ENCODE peak calls at places on chromosomes 4 and X, in six cellular contexts. Q is BJ; Y is EH; P is activated CD4-positive, alpha-beta T cell treated with anti-CD3 and anti-CD28 coated beads, Interleukin-2, amount 10 ng/mL, durations not matched to agents 7 days and 5 days; A is CD4-positive, CD25-positive, alpha-beta regulatory T cell; B is spleen. J is an unnamed sample.

GRCh38 chr4:185036842-185037241 is 18.6 kb downstream of the HELT start:
- DNase-seq in P (no peak), B (no peak), Q (no peak), A (no peak), Y (no peak), J (no peak)

GRCh38 chr4:94525993-94526740 is 74.4 kb downstream of the PDLIM5 start:
- DNase-seq in Q (peak), B (no peak), P (no peak), A (no peak), Y (peak), J (no peak)

GRCh38 chrX:109862386-109862910 is 129.4 kb upstream of the ACSL4 start:
- DNase-seq in B (no peak), Y (peak), P (no peak), A (no peak), Q (no peak), J (no peak)

GRCh38 chr4:34464196-34464595 is 1780.1 kb downstream of the ARAP2 start:
- DNase-seq in Q (no peak), A (no peak), Y (no peak), B (no peak), P (no peak), J (no peak)

GRCh38 chr4:45944000-45944399 is 179.9 kb downstream of the GABRG1 start:
- DNase-seq in A (no peak), Q (no peak), P (no peak), Y (no peak), B (no peak), J (no peak)

GRCh38 chr4:3414421-3415279 is 27.1 kb upstream of the HGFAC start:
- DNase-seq in A (no peak), B (peak), Y (no peak), P (no peak), Q (no peak), J (peak)

GRCh38 chrX:119095936-119096335 is 23.1 kb downstream of the CT47C1 start:
- DNase-seq in B (no peak), Y (no peak), A (no peak), Q (no peak), P (no peak), J (no peak)

GRCh38 chr4:102815981-102816380 is 11.4 kb downstream of the UBE2D3 start:
- DNase-seq in P (no peak), Q (peak), B (no peak), A (no peak), Y (peak), J (peak)

GRCh38 chrX:126376465-126376864 is 176.1 kb downstream of the DCAF12L1 start:
- DNase-seq in P (no peak), Y (no peak), A (no peak), Q (no peak), B (no peak), J (peak)

GRCh38 chr4:23789765-23790164 is 100.1 kb downstream of the PPARGC1A start:
- DNase-seq in A (no peak), Q (peak), B (no peak), Y (peak), P (no peak), J (peak)

GRCh38 chrX:123422875-123423274 is 238.8 kb downstream of the GRIA3 start:
- DNase-seq in A (no peak), Q (no peak), Y (peak), P (no peak), B (no peak), J (peak)

GRCh38 chrX:71621644-71622346 is 3.5 kb upstream of the CXCR3 start:
- DNase-seq in Y (peak), P (no peak), Q (no peak), B (no peak), A (no peak), J (no peak)

GRCh38 chr4:56619160-56619559 is 61.9 kb downstream of the HOPX start:
- DNase-seq in Y (no peak), Q (no peak), B (no peak), P (no peak), A (no peak), J (no peak)

GRCh38 chr4:3270141-3270611 is 21.2 kb downstream of the MSANTD1 start:
- DNase-seq in B (no peak), Y (no peak), Q (no peak), P (no peak), A (no peak), J (no peak)

GRCh38 chrX:122771933-122772332 is 412.1 kb upstream of the GRIA3 start:
- DNase-seq in P (no peak), A (no peak), Q (no peak), B (no peak), Y (no peak), J (no peak)

GRCh38 chr4:92994727-92995126 is 691.0 kb downstream of the GRID2 start:
- DNase-seq in P (no peak), A (no peak), B (no peak), Q (no peak), Y (no peak), J (no peak)

GRCh38 chr4:6199344-6199921 is 916 bp downstream of the JAKMIP1 start:
- DNase-seq in B (no peak), Y (no peak), Q (no peak), A (peak), P (peak), J (no peak)

GRCh38 chrX:12548746-12549145 is 242.5 kb upstream of the PRPS2 start:
- DNase-seq in P (peak), Q (no peak), A (no peak), Y (peak), B (no peak), J (peak)

GRCh38 chr4:173145111-173145510 is 23.5 kb upstream of the GALNT7 start:
- DNase-seq in Y (no peak), A (no peak), B (no peak), P (no peak), Q (no peak), J (no peak)

GRCh38 chr4:168859888-168860694 is 150.0 kb downstream of the CBR4 start:
- DNase-seq in B (no peak), A (no peak), Q (no peak), Y (peak), P (no peak), J (no peak)

GRCh38 chr4:87939978-87940690 is 35.4 kb upstream of the SPP1 start:
- DNase-seq in Y (peak), A (no peak), P (no peak), B (no peak), Q (no peak), J (no peak)

GRCh38 chr4:55397024-55397520 is 1.3 kb downstream of the TMEM165 start:
- DNase-seq in A (no peak), P (no peak), Q (no peak), Y (no peak), B (no peak), J (no peak)

GRCh38 chrX:135081695-135082094 is 29.8 kb upstream of the RTL8A start:
- DNase-seq in Y (no peak), B (no peak), A (no peak), P (no peak), Q (no peak), J (no peak)

GRCh38 chr4:166165829-166166420 is 292.9 kb downstream of the TLL1 start:
- DNase-seq in P (peak), Q (peak), Y (peak), A (no peak), B (no peak), J (peak)